ENCODE peak calls at places on chromosomes 6 and 20, in seven cellular contexts. One of them, this sample, is unnamed.

GRCh38 chr6:10429638-10430427 is 15.0 kb upstream of the TFAP2A start:
- DNase-seq in HL-60: no peak
- DNase-seq in GM12891: no peak
- DNase-seq in Panc1: no peak
- DNase-seq in stomach: no peak
- DNase-seq in breast epithelium: peak
- DNase-seq in HCT116: no peak
- DNase-seq in this sample: no peak

GRCh38 chr6:7332090-7332745 is 19.2 kb upstream of the SSR1 start:
- DNase-seq in HCT116: no peak
- DNase-seq in stomach: no peak
- DNase-seq in GM12891: no peak
- DNase-seq in HL-60: no peak
- DNase-seq in breast epithelium: no peak
- DNase-seq in Panc1: no peak
- DNase-seq in this sample: no peak

GRCh38 chr20:2295886-2296544 is at the start of gene TGM3:
- DNase-seq in GM12891: no peak
- DNase-seq in Panc1: no peak
- DNase-seq in breast epithelium: no peak
- DNase-seq in HL-60: no peak
- DNase-seq in stomach: no peak
- DNase-seq in HCT116: no peak
- DNase-seq in this sample: no peak

GRCh38 chr6:13696226-13696625 is 15.4 kb downstream of the RANBP9 start:
- DNase-seq in breast epithelium: no peak
- DNase-seq in Panc1: no peak
- DNase-seq in HCT116: no peak
- DNase-seq in HL-60: no peak
- DNase-seq in stomach: no peak
- DNase-seq in GM12891: no peak
- DNase-seq in this sample: no peak

GRCh38 chr6:15109338-15110090 is 136.4 kb upstream of the JARID2 start:
- DNase-seq in GM12891: no peak
- DNase-seq in HL-60: peak
- DNase-seq in stomach: no peak
- DNase-seq in breast epithelium: no peak
- DNase-seq in Panc1: no peak
- DNase-seq in HCT116: no peak
- DNase-seq in this sample: peak

GRCh38 chr20:33437141-33437911 is 6.2 kb downstream of the SNTA1 start:
- DNase-seq in stomach: no peak
- DNase-seq in HL-60: no peak
- DNase-seq in GM12891: no peak
- DNase-seq in Panc1: no peak
- DNase-seq in breast epithelium: no peak
- DNase-seq in HCT116: no peak
- DNase-seq in this sample: no peak

GRCh38 chr6:39899540-39900295 is 34.5 kb downstream of the MOCS1 start:
- DNase-seq in GM12891: no peak
- DNase-seq in HCT116: no peak
- DNase-seq in Panc1: no peak
- DNase-seq in stomach: no peak
- DNase-seq in HL-60: no peak
- DNase-seq in breast epithelium: no peak
- DNase-seq in this sample: no peak

GRCh38 chr20:48772183-48772976 is 55.4 kb downstream of the PREX1 start:
- DNase-seq in HCT116: no peak
- DNase-seq in stomach: peak
- DNase-seq in Panc1: no peak
- DNase-seq in GM12891: no peak
- DNase-seq in breast epithelium: no peak
- DNase-seq in HL-60: peak
- DNase-seq in this sample: no peak

GRCh38 chr6:1311400-1312192 is at the start of gene FOXQ1:
- DNase-seq in breast epithelium: peak
- DNase-seq in stomach: peak
- DNase-seq in GM12891: peak
- DNase-seq in HL-60: no peak
- DNase-seq in HCT116: peak
- DNase-seq in Panc1: no peak
- DNase-seq in this sample: no peak

GRCh38 chr20:58557713-58558335 is 42.6 kb upstream of the APCDD1L start:
- DNase-seq in breast epithelium: no peak
- DNase-seq in HL-60: no peak
- DNase-seq in Panc1: no peak
- DNase-seq in HCT116: no peak
- DNase-seq in stomach: no peak
- DNase-seq in GM12891: no peak
- DNase-seq in this sample: no peak

GRCh38 chr20:62832212-62832922 is 15.5 kb downstream of the COL9A3 start:
- DNase-seq in GM12891: peak
- DNase-seq in HCT116: peak
- DNase-seq in HL-60: peak
- DNase-seq in Panc1: no peak
- DNase-seq in breast epithelium: peak
- DNase-seq in stomach: peak
- DNase-seq in this sample: peak

GRCh38 chr6:33192671-33193602 is 670 bp upstream of the COL11A2 start:
- DNase-seq in HCT116: no peak
- DNase-seq in GM12891: no peak
- DNase-seq in stomach: no peak
- DNase-seq in HL-60: no peak
- DNase-seq in breast epithelium: no peak
- DNase-seq in Panc1: no peak
- DNase-seq in this sample: no peak

GRCh38 chr6:11769816-11770545 is 8.6 kb downstream of the ADTRP start:
- DNase-seq in HCT116: no peak
- DNase-seq in Panc1: no peak
- DNase-seq in GM12891: no peak
- DNase-seq in breast epithelium: no peak
- DNase-seq in stomach: no peak
- DNase-seq in HL-60: no peak
- DNase-seq in this sample: no peak

GRCh38 chr20:56781108-56781739 is 152.1 kb downstream of the TFAP2C start:
- DNase-seq in stomach: no peak
- DNase-seq in HL-60: no peak
- DNase-seq in Panc1: no peak
- DNase-seq in GM12891: no peak
- DNase-seq in HCT116: no peak
- DNase-seq in breast epithelium: no peak
- DNase-seq in this sample: no peak

GRCh38 chr6:32152414-32153251 is 894 bp upstream of the PRRT1 start:
- DNase-seq in GM12891: no peak
- DNase-seq in stomach: peak
- DNase-seq in HCT116: no peak
- DNase-seq in breast epithelium: no peak
- DNase-seq in Panc1: no peak
- DNase-seq in HL-60: no peak
- DNase-seq in this sample: no peak

GRCh38 chr20:14415492-14415891 is 78.1 kb upstream of the FLRT3 start:
- DNase-seq in HL-60: no peak
- DNase-seq in HCT116: no peak
- DNase-seq in GM12891: no peak
- DNase-seq in stomach: no peak
- DNase-seq in Panc1: no peak
- DNase-seq in breast epithelium: no peak
- DNase-seq in this sample: no peak

GRCh38 chr6:24332306-24332705 is 25.6 kb downstream of the DCDC2 start:
- DNase-seq in Panc1: no peak
- DNase-seq in stomach: no peak
- DNase-seq in breast epithelium: no peak
- DNase-seq in GM12891: no peak
- DNase-seq in HCT116: no peak
- DNase-seq in HL-60: no peak
- DNase-seq in this sample: no peak

GRCh38 chr6:43269273-43270007 is 26.2 kb downstream of the TTBK1 start:
- DNase-seq in Panc1: no peak
- DNase-seq in breast epithelium: no peak
- DNase-seq in HCT116: no peak
- DNase-seq in GM12891: no peak
- DNase-seq in HL-60: no peak
- DNase-seq in stomach: peak
- DNase-seq in this sample: no peak

GRCh38 chr20:62631336-62632317 is 10.7 kb upstream of the SLCO4A1 start:
- DNase-seq in Panc1: no peak
- DNase-seq in HL-60: no peak
- DNase-seq in breast epithelium: no peak
- DNase-seq in GM12891: no peak
- DNase-seq in stomach: no peak
- DNase-seq in HCT116: no peak
- DNase-seq in this sample: no peak

GRCh38 chr6:144320746-144321145 is 35.6 kb downstream of the UTRN start:
- DNase-seq in breast epithelium: no peak
- DNase-seq in GM12891: no peak
- DNase-seq in HCT116: no peak
- DNase-seq in stomach: no peak
- DNase-seq in Panc1: no peak
- DNase-seq in HL-60: no peak
- DNase-seq in this sample: no peak

GRCh38 chr6:31930962-31931361 is 3.4 kb downstream of the C2 start:
- DNase-seq in HL-60: no peak
- DNase-seq in HCT116: no peak
- DNase-seq in GM12891: no peak
- DNase-seq in Panc1: no peak
- DNase-seq in breast epithelium: no peak
- DNase-seq in stomach: no peak
- DNase-seq in this sample: no peak

GRCh38 chr6:40569162-40569920 is 17.8 kb downstream of the LRFN2 start:
- DNase-seq in stomach: no peak
- DNase-seq in GM12891: no peak
- DNase-seq in HCT116: no peak
- DNase-seq in breast epithelium: no peak
- DNase-seq in Panc1: no peak
- DNase-seq in HL-60: no peak
- DNase-seq in this sample: no peak

GRCh38 chr6:137864812-137865508 is 2.1 kb upstream of the TNFAIP3 start:
- DNase-seq in breast epithelium: no peak
- DNase-seq in Panc1: no peak
- DNase-seq in HL-60: no peak
- DNase-seq in GM12891: no peak
- DNase-seq in HCT116: no peak
- DNase-seq in stomach: no peak
- DNase-seq in this sample: no peak

GRCh38 chr6:165106261-165106660 is 203.1 kb downstream of the C6orf118 start:
- DNase-seq in HL-60: no peak
- DNase-seq in stomach: no peak
- DNase-seq in GM12891: no peak
- DNase-seq in Panc1: no peak
- DNase-seq in breast epithelium: no peak
- DNase-seq in HCT116: no peak
- DNase-seq in this sample: no peak

GRCh38 chr6:161876231-161876630 is 602.4 kb upstream of the AGPAT4 start:
- DNase-seq in HL-60: no peak
- DNase-seq in stomach: no peak
- DNase-seq in breast epithelium: no peak
- DNase-seq in Panc1: no peak
- DNase-seq in HCT116: no peak
- DNase-seq in GM12891: no peak
- DNase-seq in this sample: no peak

GRCh38 chr6:78861509-78861908 is 5.8 kb upstream of the IRAK1BP1 start:
- DNase-seq in Panc1: no peak
- DNase-seq in stomach: no peak
- DNase-seq in GM12891: no peak
- DNase-seq in HCT116: no peak
- DNase-seq in HL-60: no peak
- DNase-seq in breast epithelium: no peak
- DNase-seq in this sample: no peak

GRCh38 chr20:45771182-45771759 is 20.4 kb downstream of the WFDC3 start:
- DNase-seq in breast epithelium: peak
- DNase-seq in GM12891: peak
- DNase-seq in HCT116: peak
- DNase-seq in Panc1: peak
- DNase-seq in stomach: peak
- DNase-seq in HL-60: peak
- DNase-seq in this sample: peak
- TF ChIP-seq POLR2AphosphoS5 in breast epithelium: no peak
- TF ChIP-seq POLR2AphosphoS5 in GM12891: no peak
- TF ChIP-seq POLR2AphosphoS5 in HCT116: no peak
- TF ChIP-seq POLR2AphosphoS5 in Panc1: no peak
- TF ChIP-seq POLR2AphosphoS5 in stomach: peak
- TF ChIP-seq POLR2AphosphoS5 in HL-60: no peak
- TF ChIP-seq POLR2AphosphoS5 in this sample: no peak

GRCh38 chr6:105883966-105884365 is 202.2 kb upstream of the PRDM1 start:
- DNase-seq in Panc1: no peak
- DNase-seq in breast epithelium: no peak
- DNase-seq in HCT116: no peak
- DNase-seq in stomach: no peak
- DNase-seq in HL-60: no peak
- DNase-seq in GM12891: no peak
- DNase-seq in this sample: no peak
- TF ChIP-seq POLR2AphosphoS5 in Panc1: no peak
- TF ChIP-seq POLR2AphosphoS5 in breast epithelium: no peak
- TF ChIP-seq POLR2AphosphoS5 in HCT116: no peak
- TF ChIP-seq POLR2AphosphoS5 in stomach: no peak
- TF ChIP-seq POLR2AphosphoS5 in HL-60: no peak
- TF ChIP-seq POLR2AphosphoS5 in GM12891: no peak
- TF ChIP-seq POLR2AphosphoS5 in this sample: no peak

GRCh38 chr6:30719356-30719755 is 796 bp upstream of the TUBB start:
- DNase-seq in Panc1: no peak
- DNase-seq in GM12891: no peak
- DNase-seq in breast epithelium: no peak
- DNase-seq in HCT116: no peak
- DNase-seq in stomach: no peak
- DNase-seq in HL-60: no peak
- DNase-seq in this sample: no peak
- TF ChIP-seq POLR2AphosphoS5 in Panc1: no peak
- TF ChIP-seq POLR2AphosphoS5 in GM12891: no peak
- TF ChIP-seq POLR2AphosphoS5 in breast epithelium: no peak
- TF ChIP-seq POLR2AphosphoS5 in HCT116: no peak
- TF ChIP-seq POLR2AphosphoS5 in stomach: no peak
- TF ChIP-seq POLR2AphosphoS5 in HL-60: no peak
- TF ChIP-seq POLR2AphosphoS5 in this sample: no peak

DNA sequence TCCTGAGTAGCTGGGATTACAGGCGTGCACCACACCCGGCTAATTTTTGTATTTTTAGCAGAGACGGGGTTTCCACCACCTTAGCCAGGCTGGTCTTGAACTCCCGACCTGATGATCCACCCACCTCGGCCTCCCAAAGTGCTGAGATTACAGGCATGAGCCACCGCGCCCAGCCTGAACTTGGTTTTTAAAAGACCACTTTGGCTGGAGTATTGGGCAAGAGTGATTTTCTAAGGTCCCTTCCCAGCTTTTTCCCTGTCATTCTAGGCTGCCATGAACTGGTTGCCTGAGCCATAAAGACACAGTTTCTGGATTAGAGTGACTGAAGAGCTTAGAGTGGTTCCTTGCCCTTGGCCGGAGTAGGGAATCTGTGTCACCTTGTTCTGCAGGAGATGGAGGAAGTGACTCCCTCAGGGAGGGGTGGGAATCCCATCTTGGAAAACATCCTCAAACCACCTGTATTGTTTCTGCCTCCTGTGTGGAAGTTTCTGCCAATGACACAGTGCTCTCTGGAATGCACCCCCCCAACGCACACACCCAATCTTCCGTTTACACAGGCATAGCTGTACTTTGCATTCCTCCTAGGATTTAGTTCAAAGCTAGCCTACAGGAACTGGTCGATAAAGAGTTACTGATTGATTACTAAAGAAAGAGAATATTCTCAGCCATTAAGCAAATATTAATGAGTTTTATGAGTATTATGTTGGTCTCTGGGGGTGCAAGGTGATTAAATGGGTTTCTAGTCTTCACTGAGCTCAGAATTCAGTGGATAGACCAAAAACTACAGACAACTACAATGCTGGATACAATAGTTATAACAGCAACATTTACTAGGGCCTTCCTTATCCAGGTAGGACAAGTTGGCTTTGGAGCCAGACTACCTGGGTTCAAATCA is 18.2 kb downstream of the BCL2L1 start:
- DNase-seq in GM12891: no peak
- DNase-seq in Panc1: peak
- DNase-seq in HL-60: no peak
- DNase-seq in HCT116: peak
- DNase-seq in stomach: peak
- DNase-seq in breast epithelium: peak
- DNase-seq in this sample: no peak
- TF ChIP-seq POLR2AphosphoS5 in GM12891: no peak
- TF ChIP-seq POLR2AphosphoS5 in Panc1: no peak
- TF ChIP-seq POLR2AphosphoS5 in HL-60: no peak
- TF ChIP-seq POLR2AphosphoS5 in HCT116: peak
- TF ChIP-seq POLR2AphosphoS5 in stomach: peak
- TF ChIP-seq POLR2AphosphoS5 in breast epithelium: peak
- TF ChIP-seq POLR2AphosphoS5 in this sample: no peak